ENCODE peak calls at places on chromosomes 4 and X, in four cellular contexts. V is heart right ventricle, A is ovary, D is HepG2. S is an unnamed sample.

GRCh38 chr4:96698891-96699290 is 859.0 kb downstream of the PDHA2 start:
- DNase-seq in V (no peak), A (no peak), D (no peak), S (no peak)

GRCh38 chrX:118074086-118074485 is 42.5 kb downstream of the KLHL13 start:
- DNase-seq in V (no peak), A (no peak), D (no peak), S (no peak)

GRCh38 chr4:98745372-98745771 is 87.0 kb upstream of the TSPAN5 start:
- DNase-seq in V (no peak), A (no peak), D (peak), S (no peak)

GRCh38 chr4:142883433-142883832 is 37.3 kb upstream of the INPP4B start:
- DNase-seq in V (no peak), A (no peak), D (no peak), S (no peak)

GRCh38 chrX:133151320-133151719 is 54.4 kb upstream of the USP26 start:
- DNase-seq in V (no peak), A (no peak), D (peak), S (no peak)

GRCh38 chrX:139126493-139126892 is 404.0 kb upstream of the F9 start:
- DNase-seq in V (peak), A (no peak), D (peak), S (peak)

GRCh38 chrX:47232803-47233332 is at the start of gene USP11:
- DNase-seq in V (peak), A (peak), D (peak), S (peak)

GRCh38 chr4:15149842-15150592 is 147.7 kb downstream of the CPEB2 start:
- DNase-seq in V (peak), A (peak), D (peak), S (peak)

GRCh38 chrX:12210196-12210815 is 72.0 kb downstream of the FRMPD4 start:
- DNase-seq in V (peak), A (no peak), D (no peak), S (no peak)

GRCh38 chr4:141307241-141307689 is 86.6 kb downstream of the ZNF330 start:
- DNase-seq in V (peak), A (no peak), D (peak), S (peak)

GRCh38 chr4:15779336-15779735 is 1.2 kb downstream of the CD38 start:
- DNase-seq in V (peak), A (no peak), D (peak), S (no peak)

GRCh38 chr4:157961591-157961990 is 211.2 kb downstream of the GASK1B start:
- DNase-seq in V (no peak), A (no peak), D (no peak), S (no peak)

GRCh38 chrX:148633509-148633908 is 133.1 kb downstream of the AFF2 start:
- DNase-seq in V (no peak), A (no peak), D (no peak), S (no peak)

GRCh38 chr4:107120661-107121060 is 84.5 kb upstream of the DKK2 start:
- DNase-seq in V (no peak), A (no peak), D (no peak), S (no peak)

GRCh38 chr4:80026080-80026479 is 46.9 kb downstream of the ANTXR2 start:
- DNase-seq in V (no peak), A (no peak), D (no peak), S (no peak)

GRCh38 chr4:20904966-20905365 is 204.7 kb downstream of the PACRGL start:
- DNase-seq in V (no peak), A (no peak), D (no peak), S (no peak)

GRCh38 chr4:52869656-52870055 is 7.5 kb downstream of the RASL11B start:
- DNase-seq in V (no peak), A (no peak), D (no peak), S (no peak)

GRCh38 chr4:79049840-79050520 is 110.7 kb upstream of the PAQR3 start:
- DNase-seq in V (no peak), A (no peak), D (no peak), S (no peak)

GRCh38 chrX:12308420-12308819 is 170.1 kb downstream of the FRMPD4 start:
- DNase-seq in V (no peak), A (no peak), D (no peak), S (no peak)

GRCh38 chr4:167897116-167897515 is 195.2 kb upstream of the ANXA10 start:
- DNase-seq in V (no peak), A (no peak), D (peak), S (no peak)

GRCh38 chr4:186724861-186725419 is 1.3 kb upstream of the FAT1 start:
- DNase-seq in V (no peak), A (no peak), D (no peak), S (no peak)

GRCh38 chrX:43968347-43968746 is 4.8 kb downstream of the NDP start:
- DNase-seq in V (no peak), A (no peak), D (no peak), S (no peak)

GRCh38 chr4:180542445-180543100 is 1700.6 kb upstream of the TENM3 start:
- DNase-seq in V (no peak), A (no peak), D (no peak), S (no peak)

GRCh38 chr4:123017636-123018390 is 95.4 kb upstream of the NUDT6 start:
- DNase-seq in V (no peak), A (no peak), D (no peak), S (no peak)

GRCh38 chrX:118730500-118731247 is 3.3 kb downstream of the IL13RA1 start:
- DNase-seq in V (no peak), A (no peak), D (no peak), S (no peak)

GRCh38 chr4:168651374-168651773 is 154.5 kb downstream of the PALLD start:
- DNase-seq in V (no peak), A (no peak), D (no peak), S (no peak)

GRCh38 chrX:98405376-98405775 is 1521.7 kb downstream of the RPA4 start:
- DNase-seq in V (no peak), A (no peak), D (no peak), S (no peak)

GRCh38 chr4:39446842-39447573 is 11.7 kb downstream of the RPL9 start:
- DNase-seq in V (peak), A (peak), D (no peak), S (no peak)
- TF ChIP-seq CTCF in V (no peak), A (peak), D (no peak), S (peak)

GRCh38 chrX:2629316-2630168 is 61.6 kb upstream of the CD99 start:
- DNase-seq in V (no peak), A (no peak), D (peak), S (no peak)
- H3K4me3 ChIP-seq in V (no peak), A (no peak), D (no peak), S (no peak)

GRCh38 chr4:7474320-7474719 is 39.6 kb upstream of the PSAPL1 start:
- DNase-seq in V (no peak), A (no peak), D (no peak), S (no peak)
- TF ChIP-seq CTCF in V (no peak), A (no peak), D (no peak), S (no peak)

GRCh38 chr4:48212165-48212564 is 57.5 kb downstream of the TEC start:
- DNase-seq in V (no peak), A (no peak), D (no peak), S (peak)
- H3K4me3 ChIP-seq in V (no peak), A (no peak), D (no peak), S (peak)

DNA sequence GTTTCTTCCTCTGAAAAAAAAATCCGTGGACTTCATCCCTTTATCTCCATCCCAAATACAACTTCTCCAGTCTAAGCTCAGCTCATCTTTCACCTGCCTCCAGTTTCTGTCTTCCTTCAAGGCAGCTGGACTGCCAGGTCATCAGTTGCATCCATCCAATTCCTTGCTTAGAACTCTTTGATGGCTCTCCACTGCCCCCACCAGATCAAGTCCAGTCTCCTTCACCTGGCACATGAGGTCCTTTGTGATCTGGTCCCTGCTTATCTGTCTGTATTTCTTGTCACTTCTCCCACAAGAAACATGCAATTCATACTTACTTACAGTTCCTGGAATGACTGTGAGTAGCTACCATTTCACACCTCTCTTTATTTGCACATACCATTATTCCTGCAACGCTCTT is 33.8 kb downstream of the OTUD6A start:
- DNase-seq in V (no peak), A (no peak), D (peak), S (no peak)
- TF ChIP-seq CTCF in V (peak), A (no peak), D (peak), S (no peak)

GRCh38 chr4:961651-962230 is 11.6 kb downstream of the DGKQ start:
- DNase-seq in V (no peak), A (no peak), D (no peak), S (no peak)

GRCh38 chr4:963276-964225 is 9.8 kb downstream of the DGKQ start:
- DNase-seq in V (no peak), A (no peak), D (no peak), S (no peak)

GRCh38 chr4:964346-965025 is 8.9 kb downstream of the DGKQ start:
- DNase-seq in V (no peak), A (no peak), D (no peak), S (no peak)

GRCh38 chr4:960736-961650 is 12.4 kb downstream of the DGKQ start:
- DNase-seq in V (no peak), A (no peak), D (no peak), S (no peak)

GRCh38 chr4:962231-963208 is 10.8 kb downstream of the DGKQ start:
- DNase-seq in V (no peak), A (no peak), D (no peak), S (no peak)
- H3K4me3 ChIP-seq in V (no peak), A (no peak), D (no peak), S (no peak)

GRCh38 chr4:112967109-112967508 is 82.3 kb upstream of the ANK2 start:
- DNase-seq in V (no peak), A (no peak), D (no peak), S (no peak)
- TF ChIP-seq CTCF in V (no peak), A (no peak), D (no peak), S (no peak)

GRCh38 chr4:17511950-17512795 is at the start of gene QDPR:
- DNase-seq in V (peak), A (peak), D (peak), S (peak)
- H3K4me3 ChIP-seq in V (peak), A (peak), D (peak), S (peak)

S was measured in GM12864.